ENCODE peak calls at places on chromosomes 12 and 14, in nine cellular contexts. L is RWPE1, Z is neural crest cell, R is astrocyte of the spinal cord, A is upper lobe of right lung, M is type B pancreatic cell, X is H9, F is A549, I is BJ. T is an unnamed sample.

GRCh38 chr12:66910366-66910974 is 231.6 kb upstream of the GRIP1 start:
- DNase-seq in F (no peak), A (no peak), I (no peak), L (no peak), Z (no peak), R (no peak), M (no peak), X (no peak), T (no peak)

GRCh38 chr14:102594514-102595175 is 2.2 kb downstream of the RCOR1 start:
- DNase-seq in A (no peak), X (no peak), M (no peak), L (peak; percentile 81), F (peak; percentile 79), R (peak; percentile 60), I (no peak), Z (peak; percentile 49), T (no peak)

GRCh38 chr14:20971705-20972021 is 16.4 kb downstream of the RNASE2 start:
- DNase-seq in L (no peak), I (no peak), R (no peak), M (no peak), F (no peak), Z (no peak), X (no peak), A (no peak), T (no peak)

GRCh38 chr14:29148221-29148620 is 381.6 kb downstream of the FOXG1 start:
- DNase-seq in X (no peak), L (no peak), F (no peak), A (no peak), Z (no peak), R (no peak), M (no peak), I (no peak), T (no peak)

GRCh38 chr12:45991289-45992249 is 1.2 kb upstream of the SCAF11 start:
- DNase-seq in A (peak; percentile 92), L (peak; percentile 44), X (peak; percentile 76), Z (peak; percentile 50), M (peak; percentile 77), I (no peak), F (peak; percentile 77), R (peak; percentile 59), T (no peak)

GRCh38 chr12:90816353-90817089 is 138.5 kb downstream of the CCER1 start:
- DNase-seq in L (peak; percentile 38), Z (no peak), A (no peak), R (peak; percentile 69), X (no peak), M (no peak), F (no peak), I (no peak), T (no peak)

GRCh38 chr12:132674561-132674960 is 12.6 kb downstream of the POLE start:
- DNase-seq in M (no peak), F (no peak), Z (no peak), X (no peak), L (no peak), I (no peak), A (no peak), R (no peak), T (no peak)

GRCh38 chr14:88251650-88252049 is 71.4 kb downstream of the KCNK10 start:
- DNase-seq in X (no peak), L (no peak), A (no peak), R (no peak), M (no peak), I (no peak), F (no peak), Z (no peak), T (no peak)

GRCh38 chr14:34398024-34398423 is 64.0 kb downstream of the SPTSSA start:
- DNase-seq in M (no peak), I (no peak), R (no peak), L (no peak), Z (no peak), X (no peak), A (no peak), F (no peak), T (no peak)

GRCh38 chr14:103091041-103091882 is 3.3 kb upstream of the EXOC3L4 start:
- DNase-seq in R (no peak), M (no peak), Z (peak; percentile 38), X (peak; percentile 75), F (no peak), I (no peak), L (no peak), A (peak; percentile 88), T (no peak)

GRCh38 chr12:1518763-1519516 is 75.4 kb downstream of the FBXL14 start:
- DNase-seq in M (no peak), R (peak; percentile 91), F (peak; percentile 81), L (peak; percentile 57), X (peak; percentile 34), I (peak; percentile 51), Z (no peak), A (peak; percentile 65), T (peak; percentile 23)

GRCh38 chr14:91063119-91063518 is 2.7 kb upstream of the RPS6KA5 start:
- DNase-seq in A (no peak), Z (no peak), L (no peak), R (no peak), F (peak; percentile 29), I (no peak), X (no peak), M (no peak), T (no peak)

GRCh38 chr12:39915249-39915648 is 190.6 kb downstream of the SLC2A13 start:
- DNase-seq in Z (no peak), L (no peak), A (no peak), X (no peak), I (no peak), R (no peak), M (no peak), F (no peak), T (no peak)

DNA sequence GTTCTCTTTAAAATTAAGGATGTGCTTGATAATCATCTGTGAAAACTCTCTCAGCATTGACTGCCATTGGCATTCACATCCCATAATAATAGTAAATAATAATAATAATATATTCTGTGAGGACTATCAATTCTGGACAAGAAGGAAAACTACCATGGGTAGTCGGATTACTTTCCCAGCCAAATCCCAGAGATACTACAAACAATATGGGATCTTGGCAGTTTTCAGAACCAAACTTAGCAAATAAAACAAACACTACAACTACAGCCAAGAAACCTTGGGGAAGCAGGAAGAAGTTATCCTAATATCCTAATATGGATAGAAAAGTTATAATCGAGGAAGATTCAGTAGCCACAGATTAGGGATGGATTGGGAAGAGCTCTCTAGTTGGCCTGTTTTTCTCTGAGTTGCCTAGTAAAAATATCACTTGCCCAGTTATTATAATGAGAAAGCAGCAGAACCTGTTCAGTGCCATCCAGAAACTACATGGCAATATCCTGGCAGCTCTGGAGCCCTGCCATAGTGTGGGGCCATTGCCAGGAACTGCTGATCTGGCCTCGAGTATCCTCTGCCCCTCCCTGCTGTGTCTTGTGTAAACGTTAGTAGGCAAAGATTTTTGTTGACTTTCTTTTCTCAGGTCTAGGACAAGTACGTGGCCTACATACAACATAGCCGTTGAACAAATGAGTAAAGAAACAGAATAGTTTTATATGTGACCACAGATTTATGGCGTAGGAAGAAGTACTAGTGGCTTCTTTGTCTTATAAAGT is 193.5 kb downstream of the SLC2A13 start:
- DNase-seq in X (no peak), R (no peak), A (peak; percentile 91), F (peak; percentile 19), I (no peak), M (no peak), L (peak; percentile 13), Z (no peak), T (no peak)
- TF ChIP-seq CTCF in X (no peak), R (no peak), A (no peak), F (no peak), I (no peak), M (no peak), L (no peak), Z (no peak), T (no peak)

DNA sequence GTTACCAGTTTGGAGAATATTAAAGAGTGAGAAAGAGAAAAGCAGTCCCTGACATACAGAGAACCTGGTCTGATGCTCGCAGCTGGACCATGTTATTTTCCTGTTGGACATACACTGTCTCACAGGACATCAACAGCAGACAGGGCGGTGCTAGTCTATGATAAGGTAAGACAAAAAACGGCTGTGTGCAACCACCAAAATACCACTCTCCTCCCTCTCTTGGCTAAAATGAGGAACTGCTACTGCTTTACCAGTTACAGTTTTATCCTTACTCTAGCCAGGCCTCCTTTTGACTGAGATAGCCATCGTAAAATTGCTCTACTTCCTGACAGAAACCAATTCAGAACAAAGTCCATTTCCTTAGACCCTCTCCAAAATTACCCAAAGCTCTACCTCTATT is 47.0 kb upstream of the ERGIC2 start:
- DNase-seq in Z (no peak), A (no peak), X (no peak), F (peak; percentile 9), M (no peak), L (no peak), I (no peak), R (no peak), T (no peak)
- TF ChIP-seq CTCF in Z (no peak), A (peak; percentile 22), X (peak; percentile 56), F (no peak), M (no peak), L (no peak), I (no peak), R (no peak), T (no peak)

GRCh38 chr12:96208801-96209534 is 14.8 kb downstream of the ELK3 start:
- DNase-seq in F (no peak), I (no peak), X (no peak), L (no peak), Z (no peak), A (no peak), R (no peak), M (no peak), T (no peak)
- TF ChIP-seq CTCF in F (no peak), I (no peak), X (no peak), L (no peak), Z (no peak), A (no peak), R (peak; percentile 4), M (no peak), T (no peak)

GRCh38 chr14:93533864-93534263 is 103.1 kb downstream of the UNC79 start:
- DNase-seq in L (no peak), Z (no peak), X (no peak), F (no peak), A (no peak), M (no peak), R (no peak), I (no peak), T (no peak)

GRCh38 chr14:93540235-93540634 is 109.5 kb downstream of the UNC79 start:
- DNase-seq in Z (no peak), I (no peak), L (no peak), F (no peak), M (no peak), X (no peak), R (no peak), A (no peak), T (no peak)

GRCh38 chr14:93538411-93538810 is 107.7 kb downstream of the UNC79 start:
- DNase-seq in R (no peak), L (peak; percentile 25), M (no peak), Z (no peak), F (peak; percentile 67), I (no peak), X (peak; percentile 50), A (no peak), T (no peak)

GRCh38 chr14:93537962-93538361 is 107.2 kb downstream of the UNC79 start:
- DNase-seq in F (no peak), R (no peak), I (no peak), A (no peak), X (no peak), Z (no peak), L (no peak), M (no peak), T (no peak)

DNA sequence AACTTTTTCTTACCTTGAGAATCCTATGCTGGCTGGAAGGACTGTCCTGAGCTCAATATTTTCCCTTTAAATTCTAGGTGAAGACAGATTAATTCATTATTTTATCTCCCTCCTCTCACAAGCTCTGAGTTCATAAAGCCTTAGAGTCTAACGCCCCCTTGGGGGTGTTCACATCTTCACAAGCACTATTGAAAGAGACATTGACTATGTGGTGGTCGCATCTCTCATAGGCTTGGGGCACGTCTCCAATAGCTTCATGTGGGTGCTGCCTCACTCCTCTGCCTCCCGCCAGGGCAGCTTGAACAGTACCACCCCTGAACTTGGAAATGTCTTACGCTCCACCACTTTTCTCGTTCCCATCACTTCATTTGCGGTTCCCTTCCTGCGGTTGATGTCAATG is 106.2 kb downstream of the UNC79 start:
- DNase-seq in R (no peak), Z (no peak), M (no peak), F (peak; percentile 6), L (no peak), X (peak; percentile 48), I (no peak), A (no peak), T (no peak)
- TF ChIP-seq CTCF in R (no peak), Z (no peak), M (peak; percentile 37), F (no peak), L (no peak), X (peak; percentile 71), I (no peak), A (no peak), T (no peak)

T was measured in AG09319.